ENCODE peak calls at places on chromosomes 11 and 22, in six cellular contexts. Q is lower lobe of right lung, W is Peyer's patch, E is mesendoderm, I is IMR-90, G is neural progenitor cell. V is an unnamed sample.

GRCh38 chr11:31783264-31783663 is 27.9 kb downstream of the PAX6 start:
- DNase-seq in Q (no peak), W (no peak), E (no peak), I (no peak), G (peak), V (no peak)

GRCh38 chr11:27497284-27497866 is 9.2 kb downstream of the LIN7C start:
- DNase-seq in Q (no peak), W (no peak), E (no peak), I (peak), G (no peak), V (no peak)

GRCh38 chr22:37519268-37520195 is at the start of gene CARD10:
- DNase-seq in Q (no peak), W (peak), E (no peak), I (no peak), G (peak), V (no peak)

GRCh38 chr11:9130297-9130696 is 38.9 kb upstream of the SCUBE2 start:
- DNase-seq in Q (no peak), W (no peak), E (no peak), I (no peak), G (no peak), V (no peak)

GRCh38 chr11:65446446-65447277 is 24.1 kb downstream of the NEAT1 start:
- DNase-seq in Q (no peak), W (peak), E (no peak), I (peak), G (no peak), V (no peak)

GRCh38 chr11:20669833-20670684 is 673 bp downstream of the NELL1 start:
- DNase-seq in Q (no peak), W (no peak), E (peak), I (no peak), G (peak), V (no peak)

GRCh38 chr11:104324276-104324675 is 160.3 kb upstream of the PDGFD start:
- DNase-seq in Q (no peak), W (no peak), E (no peak), I (no peak), G (no peak), V (no peak)

GRCh38 chr11:11378184-11378940 is 25.3 kb upstream of the CSNK2A3 start:
- DNase-seq in Q (no peak), W (no peak), E (no peak), I (no peak), G (no peak), V (no peak)

GRCh38 chr22:36343070-36343719 is 44.6 kb downstream of the MYH9 start:
- DNase-seq in Q (no peak), W (no peak), E (no peak), I (no peak), G (no peak), V (no peak)

GRCh38 chr22:36343720-36344105 is 44.1 kb downstream of the MYH9 start:
- DNase-seq in Q (no peak), W (no peak), E (no peak), I (no peak), G (no peak), V (no peak)

GRCh38 chr22:36340621-36341020 is 47.1 kb downstream of the MYH9 start:
- DNase-seq in Q (no peak), W (no peak), E (no peak), I (no peak), G (peak), V (no peak)

GRCh38 chr22:36339171-36340065 is 48.3 kb downstream of the MYH9 start:
- DNase-seq in Q (no peak), W (no peak), E (no peak), I (peak), G (no peak), V (no peak)

DNA sequence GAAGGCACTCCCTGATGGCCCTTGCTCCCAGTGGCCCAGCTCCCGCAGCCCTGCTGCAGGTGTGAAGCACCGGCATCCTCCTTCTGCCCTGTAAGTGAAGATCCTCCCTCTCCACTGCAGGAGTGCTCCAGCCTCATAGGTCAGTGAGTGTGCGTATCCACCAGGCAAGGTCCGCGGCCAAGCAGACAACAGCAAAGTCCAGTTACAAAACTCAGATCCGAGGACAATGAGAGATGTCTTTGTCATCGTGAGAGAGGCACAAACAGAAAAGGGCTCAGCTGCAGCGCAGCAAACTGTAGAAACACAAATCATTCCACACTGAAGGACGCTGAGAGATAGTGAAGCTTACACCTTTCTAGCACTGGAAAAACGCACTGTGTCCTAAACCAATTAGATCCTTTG is 46.1 kb downstream of the MYH9 start:
- DNase-seq in Q (no peak), W (no peak), E (no peak), I (no peak), G (no peak), V (no peak)
- H3K27ac ChIP-seq in Q (peak), W (peak), E (no peak), I (peak), G (peak), V (peak)

GRCh38 chr11:75537740-75538139 is 12.0 kb upstream of the GDPD5 start:
- DNase-seq in Q (no peak), W (no peak), E (peak), I (no peak), G (no peak), V (no peak)
- H3K4me3 ChIP-seq in Q (no peak), W (no peak), E (no peak), I (no peak), G (no peak), V (no peak)

GRCh38 chr11:120184946-120185677 is 25.7 kb upstream of the OAF start:
- DNase-seq in Q (no peak), W (peak), E (no peak), I (peak), G (no peak), V (no peak)

GRCh38 chr11:120186408-120186798 is 24.4 kb upstream of the OAF start:
- DNase-seq in Q (no peak), W (peak), E (no peak), I (no peak), G (no peak), V (no peak)

GRCh38 chr11:120185678-120186407 is 25.0 kb upstream of the OAF start:
- DNase-seq in Q (no peak), W (no peak), E (no peak), I (no peak), G (no peak), V (no peak)

GRCh38 chr11:120188371-120188770 is 22.5 kb upstream of the OAF start:
- DNase-seq in Q (no peak), W (peak), E (no peak), I (no peak), G (no peak), V (no peak)

DNA sequence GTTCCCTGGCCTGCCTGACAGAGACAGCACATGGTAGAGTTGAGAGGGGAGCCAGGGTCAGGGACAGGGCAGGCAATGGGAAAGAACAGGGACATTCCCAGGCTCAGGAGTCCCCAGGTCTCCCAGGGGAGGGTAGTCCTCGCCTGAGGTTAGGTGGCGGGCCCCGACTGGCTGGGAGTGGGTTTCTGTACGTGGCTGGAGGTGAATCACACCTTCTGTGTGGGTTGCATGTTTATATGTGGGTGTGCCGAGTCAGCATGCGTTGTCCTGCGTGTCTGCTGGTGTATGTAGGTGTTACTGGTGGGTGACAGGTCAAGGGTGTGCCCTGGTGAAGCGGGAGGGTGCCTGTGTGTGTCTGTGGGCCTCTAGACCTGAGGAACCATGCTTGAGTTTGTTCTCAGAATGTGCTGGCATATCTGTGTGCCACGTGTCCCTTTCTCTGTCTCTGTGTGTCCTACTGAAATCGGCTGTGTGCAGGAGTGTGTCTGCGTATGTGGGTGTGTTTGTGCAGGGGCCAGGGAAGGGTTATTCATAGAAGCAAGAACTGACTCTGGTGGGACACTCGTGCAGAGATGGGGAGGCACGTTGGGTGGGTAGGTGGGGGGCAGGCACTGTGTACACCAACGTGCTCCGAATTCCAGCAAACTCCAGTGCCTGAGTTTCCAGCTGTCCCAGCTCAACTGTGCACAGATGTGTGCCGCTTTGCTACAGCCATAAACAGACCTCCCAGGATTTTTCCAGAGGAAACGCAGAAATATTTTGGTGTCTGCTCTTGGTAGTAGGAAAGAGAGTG is 23.8 kb upstream of the OAF start:
- DNase-seq in Q (no peak), W (peak), E (no peak), I (peak), G (no peak), V (no peak)
- H3K27ac ChIP-seq in Q (peak), W (peak), E (no peak), I (peak), G (no peak), V (no peak)

GRCh38 chr22:46086577-46087335 is 63.6 kb upstream of the PPARA start:
- DNase-seq in Q (peak), W (peak), E (no peak), I (peak), G (no peak), V (no peak)
- H3K4me3 ChIP-seq in Q (peak), W (no peak), E (no peak), I (no peak), G (no peak), V (no peak)

DNA sequence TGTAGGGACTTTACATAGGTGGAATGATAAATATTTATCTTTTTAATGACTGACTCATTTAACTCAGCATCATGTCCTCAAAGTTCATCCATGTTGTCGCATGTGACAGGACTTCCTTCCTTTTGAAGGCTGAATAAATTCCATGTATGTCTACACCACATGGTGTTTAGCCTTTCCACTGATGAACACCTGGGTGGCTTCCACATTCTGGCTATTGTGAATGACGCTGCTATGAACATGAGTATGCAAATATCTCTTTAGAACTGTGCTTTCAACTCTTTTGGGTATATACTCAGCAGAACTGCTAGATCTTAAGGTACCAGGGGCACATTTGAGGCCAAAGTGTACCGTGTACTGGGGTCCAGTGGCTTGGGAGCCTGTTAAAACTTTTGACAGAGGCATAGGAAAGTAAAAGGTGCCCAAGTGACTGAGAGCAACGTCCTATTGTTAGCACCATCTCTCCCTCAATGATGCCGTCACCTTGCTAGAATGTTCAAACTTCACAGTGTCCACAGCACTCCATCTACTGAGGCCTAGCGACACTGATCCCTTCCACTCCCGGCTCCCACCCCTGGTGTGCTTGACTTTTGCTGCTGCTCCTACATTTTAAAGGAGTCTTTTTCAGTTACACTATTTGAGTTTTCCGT is 24.0 kb downstream of the LARGE1 start:
- DNase-seq in Q (no peak), W (no peak), E (no peak), I (no peak), G (no peak), V (no peak)
- H3K27ac ChIP-seq in Q (no peak), W (no peak), E (no peak), I (no peak), G (no peak), V (no peak)

V was measured in CD4-positive, alpha-beta memory T cell.